ENCODE peak calls at places on chromosomes 3 and 15, in eight cellular contexts. R is right lobe of liver; U is brain microvascular endothelial cell; L is NCI-H82; N is lung microvascular endothelial cell; X is ureter; F is NK-92 treated with Interleukin-12 subunit alpha and Interleukin-12 subunit beta, amount 100 ng/mL, for 24 hours; D is activated effector memory CD4-positive, alpha-beta T cell treated with Interleukin-2 at 50 U/mL for 16 hours. E is an unnamed sample.

GRCh38 chr3:171810278-171811058 is at the start of gene PLD1:
- DNase-seq in L (peak), X (peak), R (peak), N (peak), F (no peak), U (peak), D (peak), E (peak)

GRCh38 chr3:59280113-59280512 is 230.3 kb upstream of the CFAP20DC start:
- DNase-seq in F (no peak), R (no peak), X (no peak), N (no peak), U (no peak), D (no peak), L (no peak), E (no peak)

GRCh38 chr3:142896201-142896755 is 7.4 kb upstream of the PCOLCE2 start:
- DNase-seq in L (no peak), X (no peak), D (no peak), N (no peak), U (peak), F (no peak), R (no peak), E (no peak)

GRCh38 chr3:112042842-112043280 is 8.3 kb downstream of the TMPRSS7 start:
- DNase-seq in D (no peak), L (no peak), U (no peak), R (no peak), F (no peak), X (no peak), N (peak), E (no peak)

GRCh38 chr15:66401130-66402021 is 14.7 kb downstream of the MAP2K1 start:
- DNase-seq in L (no peak), F (no peak), U (no peak), X (no peak), N (no peak), D (no peak), R (no peak), E (no peak)

GRCh38 chr3:52524752-52525661 is 8.7 kb downstream of the NT5DC2 start:
- DNase-seq in L (no peak), X (no peak), F (no peak), N (peak), D (no peak), R (peak), U (peak), E (peak)

GRCh38 chr3:27591811-27592210 is 107.6 kb upstream of the SLC4A7 start:
- DNase-seq in U (no peak), L (no peak), X (no peak), N (peak), F (no peak), R (no peak), D (no peak), E (no peak)

GRCh38 chr3:193777524-193777923 is 184.5 kb downstream of the OPA1 start:
- DNase-seq in F (no peak), X (no peak), N (peak), D (no peak), L (peak), R (no peak), U (no peak), E (no peak)

GRCh38 chr3:5162102-5162501 is 25.4 kb upstream of the EDEM1 start:
- DNase-seq in D (no peak), F (no peak), N (no peak), X (no peak), L (no peak), U (peak), R (no peak), E (no peak)

GRCh38 chr3:14298442-14298841 is 104.0 kb upstream of the SLC6A6 start:
- DNase-seq in U (no peak), R (no peak), L (no peak), X (no peak), N (no peak), D (no peak), F (peak), E (no peak)

GRCh38 chr3:23406576-23406975 is 203.4 kb downstream of the UBE2E2 start:
- DNase-seq in X (no peak), U (no peak), D (no peak), F (no peak), R (no peak), L (no peak), N (peak), E (no peak)

GRCh38 chr3:175266993-175267960 is 408.1 kb downstream of the NAALADL2 start:
- DNase-seq in D (no peak), F (no peak), X (no peak), N (no peak), R (no peak), L (no peak), U (peak), E (no peak)

E was measured in T-helper 17 cell.